ENCODE peak calls at places on chromosome X, in six cellular contexts. E is activated naive CD4-positive, alpha-beta T cell treated with anti-CD3 and anti-CD28 coated beads, Interleukin-2, amount 50 U/mL, for 72 hours; P is NCI-H1694 treated with DMSO at 0.1 percent for 48 hours; U is activated CD8-positive, alpha-beta memory T cell treated with anti-CD3 and anti-CD28 coated beads, Interleukin-2, amount 50 U/mL, for 48 hours; V is ecto neural progenitor cell; B is CD8-positive, alpha-beta memory T cell. Q is an unnamed sample.

GRCh38 chrX:117215683-117216082 is 752.9 kb upstream of the CT83 start:
- DNase-seq in E (no peak), P (no peak), U (no peak), V (no peak), B (no peak), Q (no peak)

GRCh38 chrX:68090266-68090665 is 343.0 kb downstream of the OPHN1 start:
- DNase-seq in E (no peak), P (no peak), U (no peak), V (no peak), B (no peak), Q (no peak)

GRCh38 chrX:73817381-73818199 is 254.6 kb downstream of the CHIC1 start:
- DNase-seq in E (no peak), P (no peak), U (no peak), V (no peak), B (no peak), Q (no peak)

GRCh38 chrX:84339507-84340364 is 151.7 kb upstream of the RPS6KA6 start:
- DNase-seq in E (no peak), P (peak), U (no peak), V (no peak), B (no peak), Q (no peak)

GRCh38 chrX:110280954-110281353 is 36.9 kb downstream of the AMMECR1 start:
- DNase-seq in E (no peak), P (no peak), U (no peak), V (no peak), B (no peak), Q (no peak)

GRCh38 chrX:82813671-82814078 is 694.4 kb upstream of the POU3F4 start:
- DNase-seq in E (no peak), P (no peak), U (no peak), V (no peak), B (no peak), Q (no peak)

GRCh38 chrX:69069086-69069445 is 96.2 kb downstream of the PJA1 start:
- DNase-seq in E (no peak), P (no peak), U (no peak), V (no peak), B (no peak), Q (no peak)

GRCh38 chrX:50100188-50100587 is 100.6 kb downstream of the AKAP4 start:
- DNase-seq in E (no peak), P (peak), U (no peak), V (no peak), B (no peak), Q (no peak)

Q was measured in WTC11.